ENCODE peak calls at places on chromosomes 7 and 10, in six cellular contexts. One of them, this sample, is unnamed.

GRCh38 chr7:77202544-77202976 is 2.9 kb upstream of the FGL2 start:
- DNase-seq in CD14-positive monocyte: no peak
- DNase-seq in A549: no peak
- DNase-seq in Panc1: no peak
- DNase-seq in cardiac muscle cell: no peak
- DNase-seq in epithelial cell of proximal tubule: no peak
- DNase-seq in this sample: no peak

GRCh38 chr7:119733480-119733879 is 539.5 kb upstream of the KCND2 start:
- DNase-seq in CD14-positive monocyte: no peak
- DNase-seq in A549: no peak
- DNase-seq in Panc1: no peak
- DNase-seq in cardiac muscle cell: peak; percentile 37
- DNase-seq in epithelial cell of proximal tubule: no peak
- DNase-seq in this sample: no peak

GRCh38 chr10:70078937-70079336 is 26.3 kb downstream of the MACROH2A2 start:
- DNase-seq in CD14-positive monocyte: no peak
- DNase-seq in A549: no peak
- DNase-seq in Panc1: no peak
- DNase-seq in cardiac muscle cell: no peak
- DNase-seq in epithelial cell of proximal tubule: no peak
- DNase-seq in this sample: no peak

GRCh38 chr10:121732676-121733445 is 134.6 kb upstream of the FGFR2 start:
- DNase-seq in CD14-positive monocyte: no peak
- DNase-seq in A549: no peak
- DNase-seq in Panc1: no peak
- DNase-seq in cardiac muscle cell: no peak
- DNase-seq in epithelial cell of proximal tubule: no peak
- DNase-seq in this sample: no peak

GRCh38 chr7:133252506-133252857 is 396 bp upstream of the EXOC4 start:
- DNase-seq in CD14-positive monocyte: no peak
- DNase-seq in A549: no peak
- DNase-seq in Panc1: no peak
- DNase-seq in cardiac muscle cell: no peak
- DNase-seq in epithelial cell of proximal tubule: no peak
- DNase-seq in this sample: no peak

GRCh38 chr10:1410469-1411395 is 326.6 kb downstream of the ADARB2 start:
- DNase-seq in CD14-positive monocyte: no peak
- DNase-seq in A549: no peak
- DNase-seq in Panc1: no peak
- DNase-seq in cardiac muscle cell: no peak
- DNase-seq in epithelial cell of proximal tubule: no peak
- DNase-seq in this sample: peak; percentile 75

GRCh38 chr10:130363899-130364298 is 227.7 kb downstream of the GLRX3 start:
- DNase-seq in CD14-positive monocyte: no peak
- DNase-seq in A549: no peak
- DNase-seq in Panc1: no peak
- DNase-seq in cardiac muscle cell: no peak
- DNase-seq in epithelial cell of proximal tubule: no peak
- DNase-seq in this sample: no peak

GRCh38 chr10:90195288-90195840 is 494.0 kb downstream of the KIF20B start:
- DNase-seq in CD14-positive monocyte: no peak
- DNase-seq in A549: no peak
- DNase-seq in Panc1: no peak
- DNase-seq in cardiac muscle cell: peak; percentile 28
- DNase-seq in epithelial cell of proximal tubule: no peak
- DNase-seq in this sample: no peak

GRCh38 chr10:83375274-83375673 is 764.0 kb upstream of the GHITM start:
- DNase-seq in CD14-positive monocyte: no peak
- DNase-seq in A549: no peak
- DNase-seq in Panc1: no peak
- DNase-seq in cardiac muscle cell: no peak
- DNase-seq in epithelial cell of proximal tubule: no peak
- DNase-seq in this sample: no peak

GRCh38 chr7:7595451-7595850 is 28.8 kb downstream of the MIOS start:
- DNase-seq in CD14-positive monocyte: no peak
- DNase-seq in A549: peak; percentile 28
- DNase-seq in Panc1: peak; percentile 15
- DNase-seq in cardiac muscle cell: peak; percentile 41
- DNase-seq in epithelial cell of proximal tubule: no peak
- DNase-seq in this sample: no peak
- TF ChIP-seq CTCF in CD14-positive monocyte: peak; percentile 58
- TF ChIP-seq CTCF in A549: peak; percentile 49
- TF ChIP-seq CTCF in Panc1: no peak
- TF ChIP-seq CTCF in cardiac muscle cell: peak; percentile 29
- TF ChIP-seq CTCF in epithelial cell of proximal tubule: no peak
- TF ChIP-seq CTCF in this sample: peak; percentile 53

GRCh38 chr10:26860542-26861325 is at the start of gene ABI1:
- DNase-seq in CD14-positive monocyte: peak; percentile 98
- DNase-seq in A549: peak; percentile 77
- DNase-seq in Panc1: peak; percentile 92
- DNase-seq in cardiac muscle cell: peak; percentile 99
- DNase-seq in epithelial cell of proximal tubule: peak; percentile 88
- DNase-seq in this sample: peak; percentile 99
- TF ChIP-seq CTCF in CD14-positive monocyte: no peak
- TF ChIP-seq CTCF in A549: peak; percentile 83
- TF ChIP-seq CTCF in Panc1: peak; percentile 88
- TF ChIP-seq CTCF in cardiac muscle cell: peak; percentile 70
- TF ChIP-seq CTCF in epithelial cell of proximal tubule: peak; percentile 73
- TF ChIP-seq CTCF in this sample: no peak

GRCh38 chr7:81280531-81280930 is 361.7 kb upstream of the SEMA3C start:
- DNase-seq in CD14-positive monocyte: no peak
- DNase-seq in A549: no peak
- DNase-seq in Panc1: no peak
- DNase-seq in cardiac muscle cell: no peak
- DNase-seq in epithelial cell of proximal tubule: no peak
- DNase-seq in this sample: no peak

GRCh38 chr7:81284576-81284975 is 365.7 kb upstream of the SEMA3C start:
- DNase-seq in CD14-positive monocyte: no peak
- DNase-seq in A549: no peak
- DNase-seq in Panc1: no peak
- DNase-seq in cardiac muscle cell: peak; percentile 60
- DNase-seq in epithelial cell of proximal tubule: no peak
- DNase-seq in this sample: no peak

DNA sequence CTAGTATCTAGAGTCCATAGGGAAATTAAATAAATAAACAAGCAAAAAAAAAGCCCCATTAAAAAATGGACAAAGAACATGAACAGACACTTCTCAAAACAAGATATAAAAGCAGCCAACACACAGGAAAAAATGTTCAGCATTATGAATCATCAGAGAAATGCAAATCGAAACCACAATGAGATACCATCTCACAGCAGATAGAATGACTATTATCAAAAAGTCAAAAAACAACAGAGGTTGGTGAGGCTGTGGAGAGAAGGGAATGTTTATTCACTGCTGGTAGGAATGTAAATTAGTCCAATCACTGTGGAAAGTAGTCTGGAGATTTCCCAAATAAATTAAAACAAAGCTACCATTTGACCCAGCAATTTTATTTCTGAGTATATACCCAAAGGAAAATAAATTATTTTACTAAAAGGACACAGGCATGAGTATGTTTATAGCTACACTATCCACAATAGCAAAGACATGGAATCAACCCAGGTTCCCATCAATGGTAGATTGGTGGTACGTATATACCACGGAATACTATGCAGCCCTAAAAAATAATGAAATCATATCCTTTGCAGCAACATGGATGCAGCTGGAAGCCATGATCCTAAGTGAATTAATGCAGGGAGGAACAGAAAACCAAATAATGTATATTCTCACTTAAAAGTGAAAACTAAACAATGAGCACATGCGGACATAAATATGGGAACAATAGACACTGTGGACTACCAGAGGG is 366.5 kb upstream of the SEMA3C start:
- DNase-seq in CD14-positive monocyte: no peak
- DNase-seq in A549: no peak
- DNase-seq in Panc1: no peak
- DNase-seq in cardiac muscle cell: peak; percentile 70
- DNase-seq in epithelial cell of proximal tubule: no peak
- DNase-seq in this sample: no peak
- TF ChIP-seq CTCF in CD14-positive monocyte: no peak
- TF ChIP-seq CTCF in A549: no peak
- TF ChIP-seq CTCF in Panc1: no peak
- TF ChIP-seq CTCF in cardiac muscle cell: no peak
- TF ChIP-seq CTCF in epithelial cell of proximal tubule: no peak
- TF ChIP-seq CTCF in this sample: no peak

GRCh38 chr7:83976302-83976701 is 218.3 kb downstream of the SEMA3A start:
- DNase-seq in CD14-positive monocyte: no peak
- DNase-seq in A549: peak; percentile 6
- DNase-seq in Panc1: peak; percentile 28
- DNase-seq in cardiac muscle cell: peak; percentile 60
- DNase-seq in epithelial cell of proximal tubule: no peak
- DNase-seq in this sample: no peak
- TF ChIP-seq CTCF in CD14-positive monocyte: peak; percentile 81
- TF ChIP-seq CTCF in A549: peak; percentile 84
- TF ChIP-seq CTCF in Panc1: peak; percentile 55
- TF ChIP-seq CTCF in cardiac muscle cell: peak; percentile 49
- TF ChIP-seq CTCF in epithelial cell of proximal tubule: peak; percentile 63
- TF ChIP-seq CTCF in this sample: peak; percentile 73

This sample was measured in osteocyte.